ENCODE peak calls at places on chromosomes 12 and 14, in four cellular contexts. E is Peyer's patch, G is Calu3, O is H9. F is an unnamed sample.

GRCh38 chr14:64159588-64159987 is 134.6 kb downstream of the ESR2 start:
- DNase-seq in E (no peak), G (no peak), O (no peak), F (no peak)

GRCh38 chr12:12275874-12276273 is 9.0 kb upstream of the LRP6 start:
- DNase-seq in E (no peak), G (no peak), O (no peak), F (no peak)

GRCh38 chr14:63203618-63204406 is 431 bp upstream of the RHOJ start:
- DNase-seq in E (peak), G (peak), O (peak), F (no peak)

GRCh38 chr14:71665781-71666180 is 266.4 kb upstream of the RGS6 start:
- DNase-seq in E (no peak), G (no peak), O (no peak), F (no peak)

GRCh38 chr14:39396448-39396847 is 35.8 kb downstream of the FBXO33 start:
- DNase-seq in E (no peak), G (no peak), O (no peak), F (no peak)

GRCh38 chr14:34843011-34843554 is 32.1 kb downstream of the BAZ1A start:
- DNase-seq in E (no peak), G (no peak), O (no peak), F (no peak)

GRCh38 chr12:53532026-53532425 is 24.7 kb upstream of the NPFF start:
- DNase-seq in E (no peak), G (no peak), O (no peak), F (no peak)

GRCh38 chr14:44778562-44778961 is 183.2 kb downstream of the KLHL28 start:
- DNase-seq in E (no peak), G (no peak), O (no peak), F (no peak)

GRCh38 chr14:94697773-94698556 is 71.9 kb downstream of the GSC start:
- DNase-seq in E (no peak), G (no peak), O (no peak), F (no peak)

GRCh38 chr12:47576256-47576655 is 129.6 kb downstream of the RPAP3 start:
- DNase-seq in E (no peak), G (no peak), O (no peak), F (no peak)

GRCh38 chr12:118714051-118714460 is 267.3 kb upstream of the SRRM4 start:
- DNase-seq in E (no peak), G (peak), O (peak), F (no peak)

GRCh38 chr14:32703246-32703645 is 235.4 kb upstream of the NPAS3 start:
- DNase-seq in E (no peak), G (no peak), O (no peak), F (no peak)

GRCh38 chr14:54435500-54435981 is 5.6 kb downstream of the CNIH1 start:
- DNase-seq in E (no peak), G (no peak), O (no peak), F (no peak)

DNA sequence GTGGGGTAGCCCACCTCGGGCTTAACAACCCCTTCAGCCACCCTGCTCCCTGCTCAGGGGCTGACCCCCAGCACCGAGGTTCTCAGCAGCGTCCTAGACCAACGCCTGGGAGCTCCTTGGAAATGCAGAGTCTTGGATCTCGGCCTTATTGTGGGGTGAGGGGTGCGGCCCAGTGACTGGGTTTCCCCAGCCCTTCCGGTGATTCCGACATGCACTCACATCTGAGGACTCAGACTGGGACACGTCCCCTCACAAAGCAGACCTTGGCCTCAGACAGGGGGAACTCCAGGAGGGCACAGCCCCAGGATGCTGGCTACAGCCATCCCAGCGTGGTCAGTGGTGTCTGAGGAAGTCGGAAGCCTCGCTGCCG is 117.7 kb downstream of the RFLNA start:
- DNase-seq in E (no peak), G (no peak), O (no peak), F (no peak)
- TF ChIP-seq CTCF in E (no peak), G (no peak), O (no peak), F (no peak)

GRCh38 chr14:77140937-77141591 is 527 bp downstream of the ZDHHC22 start:
- DNase-seq in E (no peak), G (peak), O (peak), F (peak)
- TF ChIP-seq CTCF in E (no peak), G (peak), O (peak), F (no peak)

DNA sequence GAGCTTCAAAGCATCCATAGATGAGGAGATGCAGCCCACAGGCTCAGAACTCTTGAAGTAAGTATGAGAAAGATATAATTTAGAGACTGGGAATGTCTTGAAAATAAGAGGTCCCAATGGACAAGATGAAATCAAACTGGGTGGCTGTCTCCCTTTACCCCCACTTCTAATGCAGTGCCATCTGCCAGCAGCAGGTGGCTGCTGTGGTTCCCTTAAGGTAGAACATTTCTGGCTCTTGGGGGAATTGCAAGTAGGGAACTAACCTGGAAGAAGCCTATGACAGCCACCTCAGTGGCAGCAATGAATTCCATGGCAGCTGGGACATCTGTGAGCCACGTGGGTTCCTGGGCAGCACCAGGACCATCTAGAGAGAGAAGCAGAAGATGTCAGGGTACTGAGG is 648 bp downstream of the ERP27 start:
- DNase-seq in E (no peak), G (no peak), O (peak), F (no peak)
- TF ChIP-seq CTCF in E (no peak), G (peak), O (peak), F (no peak)

GRCh38 chr12:20142956-20143355 is 225.4 kb upstream of the PDE3A start:
- DNase-seq in E (no peak), G (no peak), O (peak), F (no peak)
- TF ChIP-seq CTCF in E (no peak), G (no peak), O (peak), F (no peak)

GRCh38 chr12:9323144-9323681 is 115.0 kb upstream of the PZP start:
- DNase-seq in E (no peak), G (no peak), O (no peak), F (no peak)

GRCh38 chr12:9319842-9320173 is 111.6 kb upstream of the PZP start:
- DNase-seq in E (no peak), G (no peak), O (no peak), F (no peak)

GRCh38 chr12:9319044-9319841 is 111.0 kb upstream of the PZP start:
- DNase-seq in E (no peak), G (no peak), O (no peak), F (no peak)
- TF ChIP-seq CTCF in E (no peak), G (no peak), O (no peak), F (no peak)

DNA sequence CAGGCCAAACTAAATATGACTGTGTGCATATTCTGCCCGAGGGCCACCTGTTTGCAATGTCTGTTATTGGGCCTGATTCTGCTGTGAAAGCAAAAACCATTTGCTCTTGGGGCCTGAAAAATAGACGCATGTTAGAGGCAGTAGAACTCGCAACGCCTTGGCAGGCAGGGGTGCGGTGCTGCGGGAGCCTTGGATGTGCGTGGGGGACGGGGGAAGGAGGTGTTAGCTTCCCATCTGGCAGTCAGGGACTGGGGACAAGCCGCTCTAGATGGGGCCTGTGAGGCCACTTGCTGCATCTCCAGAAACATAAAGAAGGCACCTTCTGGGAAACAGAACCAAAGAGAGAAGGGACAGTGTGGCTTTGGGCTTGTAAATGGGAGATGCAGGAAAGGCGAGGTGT is 216.3 kb downstream of the PHETA1 start:
- DNase-seq in E (no peak), G (no peak), O (no peak), F (no peak)
- TF ChIP-seq CTCF in E (no peak), G (no peak), O (no peak), F (no peak)

GRCh38 chr12:122819209-122819805 is 15.9 kb upstream of the HIP1R start:
- DNase-seq in E (peak), G (no peak), O (no peak), F (no peak)
- TF ChIP-seq CTCF in E (no peak), G (no peak), O (no peak), F (no peak)

GRCh38 chr14:98138666-98139065 is 1133.3 kb downstream of the BCL11B start:
- DNase-seq in E (peak), G (peak), O (peak), F (no peak)
- TF ChIP-seq CTCF in E (peak), G (peak), O (peak), F (no peak)